ENCODE peak calls at places on chromosomes 13 and 19, in five cellular contexts. K is right cardiac atrium; E is Caco-2; O is tibial artery; N is CD4-positive, CD25-positive, alpha-beta regulatory T cell. M is an unnamed sample.
A peak's percentile ranks its signal among the peaks of the same experiment; 100 is the strongest.

GRCh38 chr13:51501592-51502205 is 48.9 kb upstream of the INTS6 start:
- DNase-seq in O (no peak), E (no peak), N (no peak), K (no peak), M (no peak)

GRCh38 chr13:27269114-27269665 is 1.4 kb upstream of the RASL11A start:
- DNase-seq in O (no peak), N (no peak), K (no peak), E (no peak), M (no peak)

GRCh38 chr13:106373304-106373988 is 162.0 kb downstream of the EFNB2 start:
- DNase-seq in K (no peak), N (no peak), E (no peak), O (no peak), M (no peak)

GRCh38 chr19:15180451-15181390 is 20.1 kb downstream of the NOTCH3 start:
- DNase-seq in O (no peak), N (no peak), E (peak; percentile 71), K (no peak), M (peak; percentile 68)

GRCh38 chr13:28498481-28499115 is 3.7 kb upstream of the FLT1 start:
- DNase-seq in E (no peak), O (no peak), N (no peak), K (no peak), M (no peak)

GRCh38 chr19:58408152-58409009 is at the start of gene ZNF584:
- DNase-seq in N (peak; percentile 92), E (peak; percentile 94), O (peak; percentile 94), K (peak; percentile 97), M (peak; percentile 97)

GRCh38 chr19:35712910-35713845 is 4.6 kb upstream of the KMT2B start:
- DNase-seq in N (peak; percentile 62), K (no peak), E (no peak), O (no peak), M (no peak)

GRCh38 chr19:7188682-7189629 is 105.3 kb downstream of the INSR start:
- DNase-seq in E (no peak), K (peak; percentile 32), N (no peak), O (no peak), M (no peak)

GRCh38 chr13:35527451-35527850 is 51.0 kb upstream of the MAB21L1 start:
- DNase-seq in N (no peak), K (no peak), E (no peak), O (no peak), M (no peak)

GRCh38 chr13:112188298-112188610 is 121.3 kb downstream of the SOX1 start:
- DNase-seq in N (no peak), O (no peak), K (no peak), E (no peak), M (no peak)

GRCh38 chr19:39160889-39161672 is 35.5 kb downstream of the PAK4 start:
- DNase-seq in O (no peak), N (no peak), E (no peak), K (no peak), M (no peak)

GRCh38 chr13:32838985-32839384 is 177.2 kb upstream of the KL start:
- DNase-seq in N (no peak), O (no peak), K (no peak), E (no peak), M (no peak)

GRCh38 chr13:28761586-28761985 is 42.8 kb upstream of the SLC46A3 start:
- DNase-seq in N (no peak), K (no peak), O (no peak), E (no peak), M (no peak)

GRCh38 chr13:99281811-99282263 is 23.7 kb upstream of the GPR18 start:
- DNase-seq in O (peak; percentile 72), N (peak; percentile 40), K (peak; percentile 66), E (no peak), M (no peak)

GRCh38 chr19:38726284-38726673 is 18.0 kb downstream of the CAPN12 start:
- DNase-seq in O (no peak), E (no peak), N (no peak), K (peak; percentile 8), M (no peak)

GRCh38 chr19:46493236-46494114 is 2.2 kb downstream of the PNMA8B start:
- DNase-seq in K (peak; percentile 59), O (no peak), N (no peak), E (no peak), M (no peak)

GRCh38 chr19:6610934-6611370 is 20.0 kb upstream of the CD70 start:
- DNase-seq in O (no peak), K (no peak), E (no peak), N (no peak), M (no peak)

GRCh38 chr19:55370305-55370988 is at the start of gene IL11:
- DNase-seq in E (no peak), O (no peak), N (no peak), K (no peak), M (no peak)

GRCh38 chr13:70173236-70173959 is 65.1 kb upstream of the KLHL1 start:
- DNase-seq in N (no peak), E (no peak), O (no peak), K (no peak), M (no peak)

GRCh38 chr13:106567421-106568224 is at the start of gene ARGLU1:
- DNase-seq in E (peak; percentile 93), K (peak; percentile 94), O (peak; percentile 90), N (peak; percentile 91), M (peak; percentile 95)

GRCh38 chr13:21218351-21219043 is 42.0 kb downstream of the MRPL57 start:
- DNase-seq in K (no peak), E (no peak), N (no peak), O (no peak), M (no peak)

GRCh38 chr13:30877335-30877734 is 28.7 kb upstream of the MEDAG start:
- DNase-seq in E (no peak), N (no peak), K (no peak), O (no peak), M (no peak)

GRCh38 chr19:15249912-15250634 is 17.8 kb upstream of the EPHX3 start:
- DNase-seq in N (no peak), K (peak; percentile 82), O (peak; percentile 78), E (no peak), M (no peak)

GRCh38 chr13:20989883-20990282 is 71.5 kb downstream of the LATS2 start:
- DNase-seq in E (no peak), N (no peak), O (no peak), K (no peak), M (no peak)

GRCh38 chr19:42422576-42423461 is 4.4 kb downstream of the LIPE start:
- DNase-seq in N (peak; percentile 22), O (no peak), K (no peak), E (peak; percentile 59), M (no peak)

GRCh38 chr19:6260912-6261636 is 18.7 kb downstream of the MLLT1 start:
- DNase-seq in O (no peak), E (no peak), K (no peak), N (no peak), M (peak; percentile 65)

GRCh38 chr19:2426661-2427322 is 594 bp downstream of the TIMM13 start:
- DNase-seq in O (no peak), N (peak; percentile 39), E (peak; percentile 83), K (peak; percentile 64), M (peak; percentile 69)

GRCh38 chr13:98216135-98216565 is 39.1 kb upstream of the RNF113B start:
- DNase-seq in E (no peak), K (peak; percentile 49), O (peak; percentile 32), N (no peak), M (peak; percentile 66)

GRCh38 chr19:33426621-33427475 is 53.3 kb downstream of the CEBPG start:
- DNase-seq in K (no peak), E (no peak), O (no peak), N (no peak), M (peak; percentile 4)

GRCh38 chr19:56668676-56669075 is 2.9 kb downstream of the ZNF835 start:
- DNase-seq in K (no peak), O (no peak), E (no peak), N (no peak), M (no peak)

GRCh38 chr19:56670401-56670960 is 1.1 kb downstream of the ZNF835 start:
- DNase-seq in O (no peak), K (no peak), N (no peak), E (no peak), M (no peak)

GRCh38 chr19:56664511-56664910 is 7.0 kb downstream of the ZNF835 start:
- DNase-seq in N (no peak), K (no peak), O (no peak), E (no peak), M (no peak)

GRCh38 chr19:56663931-56664500 is 7.5 kb downstream of the ZNF835 start:
- DNase-seq in K (no peak), O (no peak), E (no peak), N (no peak), M (no peak)

DNA sequence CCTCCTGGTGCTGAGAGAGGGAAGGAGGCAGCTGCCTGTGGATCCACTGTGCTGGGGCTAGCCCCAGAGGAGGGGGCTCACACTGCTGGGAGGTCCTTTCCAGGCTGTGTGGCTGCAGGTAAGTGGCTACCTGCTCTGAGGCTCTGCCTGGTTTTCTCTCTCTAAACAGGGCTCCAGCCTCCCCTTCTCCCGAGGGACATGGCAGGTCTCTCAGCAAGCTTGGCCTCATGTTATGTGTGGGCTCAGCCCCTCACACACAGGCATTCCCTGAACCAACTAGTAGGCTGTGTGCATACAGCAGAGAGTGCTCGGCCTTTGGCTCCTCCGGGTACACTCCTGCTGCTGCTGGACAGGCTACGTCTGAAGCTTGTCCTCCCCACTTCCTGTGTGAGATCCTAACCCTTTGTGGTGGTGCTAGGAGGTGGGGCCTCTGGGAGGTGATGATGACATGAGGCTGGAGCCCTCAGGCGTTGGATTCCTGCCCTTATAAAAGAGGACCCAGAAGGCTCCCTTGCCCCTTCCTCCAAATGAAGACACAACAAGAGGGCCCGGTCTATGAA is 4.2 kb downstream of the ZNF835 start:
- DNase-seq in E (no peak), N (no peak), O (no peak), K (no peak), M (no peak)
- H3K9me3 ChIP-seq in E (peaks cover 18% of the 10 kb centered on the region), N (peaks cover 41% of the 10 kb centered on the region), O (peaks cover 7% of the 10 kb centered on the region), K (no peaks in the 10 kb centered on the region), M (no peaks in the 10 kb centered on the region)

GRCh38 chr19:10290439-10290875 is 705 bp downstream of the ICAM5 start:
- DNase-seq in O (no peak), K (peak; percentile 63), E (no peak), N (no peak), M (no peak)
- H3K9me3 ChIP-seq in O (no peaks in the 10 kb centered on the region), K (no peaks in the 10 kb centered on the region), E (no peaks in the 10 kb centered on the region), N (no peaks in the 10 kb centered on the region), M (no peaks in the 10 kb centered on the region)

DNA sequence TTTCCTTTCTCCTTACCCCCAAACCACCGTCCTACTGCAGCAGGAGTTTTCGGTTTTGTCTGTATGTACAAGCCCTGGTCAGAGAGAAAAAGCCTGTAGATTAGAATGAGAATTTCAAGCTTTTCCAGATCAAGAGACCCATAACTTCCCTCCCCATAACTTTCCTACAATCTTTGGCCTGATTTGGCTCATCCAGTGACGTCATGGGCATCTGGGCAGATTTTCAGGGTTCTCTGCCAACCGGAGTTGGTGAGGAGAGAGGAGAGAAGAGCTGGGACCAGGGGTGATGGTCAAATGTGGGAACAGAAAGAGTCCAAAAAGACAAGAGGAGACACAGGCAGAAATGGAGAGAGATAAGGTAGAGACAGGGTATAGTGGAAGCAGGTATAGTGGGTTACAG is 10.5 kb downstream of the IZUMO2 start:
- DNase-seq in K (no peak), O (no peak), N (no peak), E (no peak), M (no peak)
- H3K9me3 ChIP-seq in K (no peaks in the 10 kb centered on the region), O (no peaks in the 10 kb centered on the region), N (peaks cover 6% of the 10 kb centered on the region), E (no peaks in the 10 kb centered on the region), M (peaks cover 3% of the 10 kb centered on the region)

DNA sequence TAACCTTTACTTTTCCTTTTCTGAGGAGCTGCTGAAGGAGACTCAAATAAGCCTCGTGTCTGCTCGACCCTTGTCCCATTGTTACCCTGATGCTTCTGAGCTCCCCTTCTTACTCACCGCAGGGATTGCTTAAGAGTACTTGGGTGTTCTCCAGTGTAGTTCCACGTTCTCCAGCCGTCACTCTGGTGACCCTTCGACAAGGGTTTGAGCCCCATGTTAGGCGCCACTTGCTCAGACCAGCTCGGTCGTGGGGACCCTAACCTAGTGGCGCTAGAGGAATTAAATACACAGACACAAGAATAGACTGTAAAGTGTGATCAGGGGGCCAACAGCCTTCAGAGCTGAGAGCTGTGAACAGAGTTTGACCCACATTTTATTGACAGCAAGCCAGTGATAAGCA is 10.3 kb downstream of the ZNF480 start:
- DNase-seq in K (no peak), E (no peak), O (no peak), N (no peak), M (no peak)
- H3K9me3 ChIP-seq in K (peaks cover 28% of the 10 kb centered on the region), E (peaks cover 43% of the 10 kb centered on the region), O (peaks cover 68% of the 10 kb centered on the region), N (peaks cover 97% of the 10 kb centered on the region), M (peaks cover 6% of the 10 kb centered on the region)

M was measured in BE2C.